ENCODE peak calls at places on chromosomes 3 and 15, in five cellular contexts. One of them, this sample, is unnamed.

GRCh38 chr15:36903922-36904479 is 196.3 kb downstream of the MEIS2 start:
- DNase-seq in HepG2: no peak
- DNase-seq in A549: no peak
- DNase-seq in GM12878: no peak
- DNase-seq in K562: no peak
- DNase-seq in this sample: no peak

GRCh38 chr3:188584958-188585689 is 431.2 kb downstream of the LPP start:
- DNase-seq in HepG2: no peak
- DNase-seq in A549: no peak
- DNase-seq in GM12878: no peak
- DNase-seq in K562: no peak
- DNase-seq in this sample: no peak

GRCh38 chr3:14253022-14253761 is 74.6 kb downstream of the LSM3 start:
- DNase-seq in HepG2: peak
- DNase-seq in A549: no peak
- DNase-seq in GM12878: no peak
- DNase-seq in K562: no peak
- DNase-seq in this sample: no peak

GRCh38 chr3:28322464-28322863 is 26.1 kb upstream of the ZCWPW2 start:
- DNase-seq in HepG2: no peak
- DNase-seq in A549: no peak
- DNase-seq in GM12878: no peak
- DNase-seq in K562: no peak
- DNase-seq in this sample: no peak

GRCh38 chr3:178419078-178419477 is 117.2 kb upstream of the KCNMB2 start:
- DNase-seq in HepG2: no peak
- DNase-seq in A549: peak
- DNase-seq in GM12878: no peak
- DNase-seq in K562: no peak
- DNase-seq in this sample: no peak

GRCh38 chr15:80932989-80933388 is 56.6 kb downstream of the MESD start:
- DNase-seq in HepG2: no peak
- DNase-seq in A549: no peak
- DNase-seq in GM12878: no peak
- DNase-seq in K562: no peak
- DNase-seq in this sample: no peak

GRCh38 chr15:82805994-82806406 is at the start of gene FSD2:
- DNase-seq in HepG2: no peak
- DNase-seq in A549: no peak
- DNase-seq in GM12878: peak
- DNase-seq in K562: no peak
- DNase-seq in this sample: no peak

GRCh38 chr3:177680442-177680821 is 483.1 kb upstream of the TBL1XR1 start:
- DNase-seq in HepG2: no peak
- DNase-seq in A549: no peak
- DNase-seq in GM12878: no peak
- DNase-seq in K562: no peak
- DNase-seq in this sample: no peak

GRCh38 chr15:82137261-82137660 is 91.4 kb upstream of the MEX3B start:
- DNase-seq in HepG2: no peak
- DNase-seq in A549: no peak
- DNase-seq in GM12878: no peak
- DNase-seq in K562: no peak
- DNase-seq in this sample: no peak

GRCh38 chr3:16828815-16829214 is 55.9 kb upstream of the PLCL2 start:
- DNase-seq in HepG2: no peak
- DNase-seq in A549: peak
- DNase-seq in GM12878: no peak
- DNase-seq in K562: peak
- DNase-seq in this sample: no peak

GRCh38 chr15:80940331-80940730 is 49.3 kb downstream of the MESD start:
- DNase-seq in HepG2: no peak
- DNase-seq in A549: no peak
- DNase-seq in GM12878: no peak
- DNase-seq in K562: no peak
- DNase-seq in this sample: no peak

GRCh38 chr15:81285461-81285860 is 38.5 kb downstream of the STARD5 start:
- DNase-seq in HepG2: no peak
- DNase-seq in A549: no peak
- DNase-seq in GM12878: no peak
- DNase-seq in K562: no peak
- DNase-seq in this sample: no peak

GRCh38 chr3:43215138-43215537 is 71.2 kb upstream of the SNRK start:
- DNase-seq in HepG2: no peak
- DNase-seq in A549: no peak
- DNase-seq in GM12878: no peak
- DNase-seq in K562: no peak
- DNase-seq in this sample: no peak

GRCh38 chr15:41116116-41116871 is at the start of gene INO80:
- DNase-seq in HepG2: peak
- DNase-seq in A549: peak
- DNase-seq in GM12878: peak
- DNase-seq in K562: peak
- DNase-seq in this sample: peak

GRCh38 chr3:183662099-183662498 is 26.7 kb downstream of the KLHL24 start:
- DNase-seq in HepG2: no peak
- DNase-seq in A549: no peak
- DNase-seq in GM12878: no peak
- DNase-seq in K562: no peak
- DNase-seq in this sample: no peak

GRCh38 chr3:18008706-18009363 is 266.4 kb upstream of the TBC1D5 start:
- DNase-seq in HepG2: no peak
- DNase-seq in A549: no peak
- DNase-seq in GM12878: no peak
- DNase-seq in K562: no peak
- DNase-seq in this sample: no peak

GRCh38 chr3:52317601-52318000 is 1.5 kb downstream of the DNAH1 start:
- DNase-seq in HepG2: no peak
- DNase-seq in A549: no peak
- DNase-seq in GM12878: no peak
- DNase-seq in K562: peak
- DNase-seq in this sample: peak

GRCh38 chr3:38528457-38528856 is 32.3 kb downstream of the EXOG start:
- DNase-seq in HepG2: peak
- DNase-seq in A549: peak
- DNase-seq in GM12878: no peak
- DNase-seq in K562: no peak
- DNase-seq in this sample: peak

GRCh38 chr3:48565591-48566400 is 2.2 kb upstream of the UCN2 start:
- DNase-seq in HepG2: no peak
- DNase-seq in A549: peak
- DNase-seq in GM12878: no peak
- DNase-seq in K562: no peak
- DNase-seq in this sample: no peak

GRCh38 chr3:85584779-85585356 is 626.1 kb downstream of the CADM2 start:
- DNase-seq in HepG2: no peak
- DNase-seq in A549: no peak
- DNase-seq in GM12878: no peak
- DNase-seq in K562: no peak
- DNase-seq in this sample: no peak

DNA sequence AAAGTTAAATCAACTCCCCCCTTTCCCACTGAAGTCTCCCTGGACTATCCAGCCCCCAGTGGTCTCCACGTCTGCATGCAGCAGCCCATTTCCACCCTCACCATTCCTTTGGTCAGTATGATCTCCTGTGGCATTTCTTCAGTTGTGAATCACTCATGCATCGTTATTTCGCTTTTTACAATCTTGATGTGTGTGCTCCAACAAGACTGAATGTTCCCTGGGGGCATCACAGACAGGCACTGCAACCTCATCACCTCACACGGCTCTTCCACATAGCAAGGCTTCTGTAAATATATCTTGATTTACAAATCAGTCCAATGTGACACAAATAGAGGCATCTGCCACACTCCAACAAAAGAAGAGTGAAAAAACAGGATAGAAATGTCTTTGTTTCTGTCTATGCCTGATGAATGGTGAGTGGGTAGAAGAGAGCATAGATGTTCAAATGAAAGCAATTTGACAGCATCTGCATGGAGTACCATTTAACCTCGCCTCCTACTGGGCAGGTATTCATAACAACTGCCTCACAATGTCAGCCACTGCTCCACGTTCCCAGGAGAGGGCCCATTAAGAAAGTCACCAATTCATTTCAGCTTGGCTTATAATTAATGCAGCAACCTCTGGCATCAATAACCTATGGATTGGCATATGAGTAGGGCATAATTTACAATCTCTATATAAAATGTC is 5.2 kb downstream of the HEG1 start:
- DNase-seq in HepG2: no peak
- DNase-seq in A549: no peak
- DNase-seq in GM12878: no peak
- DNase-seq in K562: no peak
- DNase-seq in this sample: no peak
- TF ChIP-seq CHD2 in HepG2: no peak
- TF ChIP-seq CHD2 in A549: no peak
- TF ChIP-seq CHD2 in GM12878: no peak
- TF ChIP-seq CHD2 in K562: no peak
- TF ChIP-seq CHD2 in this sample: no peak

DNA sequence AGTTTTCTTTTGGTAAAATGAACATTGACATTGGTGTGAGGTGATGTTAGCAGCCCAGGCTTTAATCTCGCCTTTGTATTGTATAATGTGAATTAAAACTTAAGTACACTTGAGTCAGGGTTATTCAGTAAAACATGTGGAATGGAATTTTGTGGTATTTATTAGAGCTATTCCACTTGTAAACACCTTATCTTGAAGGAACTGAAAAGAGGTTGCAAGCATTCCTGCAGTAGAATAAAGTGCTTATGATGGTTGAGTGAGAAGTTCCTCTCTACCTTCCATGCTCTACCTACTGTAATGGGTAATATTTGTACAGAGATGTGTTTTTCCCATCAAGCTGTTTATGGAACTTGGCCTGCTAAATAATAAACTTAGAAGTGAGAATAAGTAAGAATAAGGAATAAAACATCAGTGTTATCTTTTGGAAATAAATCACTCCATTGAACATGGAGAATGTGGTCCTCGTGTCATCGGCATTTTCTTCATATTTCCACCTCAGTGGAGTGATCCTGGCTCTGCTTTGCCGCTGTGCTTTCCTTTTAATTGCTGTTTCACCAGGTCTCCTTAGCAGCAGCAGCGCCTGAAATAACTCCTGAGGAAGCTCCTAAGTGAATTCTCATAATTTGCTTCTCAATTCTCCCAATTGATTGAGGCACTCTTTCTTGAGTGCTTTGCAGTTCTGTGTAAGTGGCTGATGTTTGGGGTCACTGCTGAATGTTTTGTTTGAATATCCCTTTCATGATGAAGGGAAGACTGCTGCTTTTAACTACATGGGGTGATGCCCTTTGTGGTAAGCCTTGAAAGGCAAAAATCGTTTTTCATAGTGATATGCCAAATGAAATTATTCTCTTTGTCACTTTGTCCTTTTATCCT is 36.3 kb downstream of the HMG20A start:
- DNase-seq in HepG2: no peak
- DNase-seq in A549: no peak
- DNase-seq in GM12878: no peak
- DNase-seq in K562: no peak
- DNase-seq in this sample: no peak
- TF ChIP-seq REST in HepG2: no peak
- TF ChIP-seq REST in A549: no peak
- TF ChIP-seq REST in GM12878: no peak
- TF ChIP-seq REST in K562: no peak
- TF ChIP-seq REST in this sample: no peak

GRCh38 chr3:157112536-157112935 is 47.4 kb downstream of the CCNL1 start:
- DNase-seq in HepG2: no peak
- DNase-seq in A549: no peak
- DNase-seq in GM12878: no peak
- DNase-seq in K562: no peak
- DNase-seq in this sample: no peak

GRCh38 chr3:157117875-157118654 is 41.9 kb downstream of the CCNL1 start:
- DNase-seq in HepG2: no peak
- DNase-seq in A549: no peak
- DNase-seq in GM12878: no peak
- DNase-seq in K562: no peak
- DNase-seq in this sample: no peak

GRCh38 chr3:157113832-157114505 is 46.0 kb downstream of the CCNL1 start:
- DNase-seq in HepG2: no peak
- DNase-seq in A549: no peak
- DNase-seq in GM12878: no peak
- DNase-seq in K562: no peak
- DNase-seq in this sample: no peak

GRCh38 chr3:157116017-157116416 is 43.9 kb downstream of the CCNL1 start:
- DNase-seq in HepG2: no peak
- DNase-seq in A549: no peak
- DNase-seq in GM12878: no peak
- DNase-seq in K562: no peak
- DNase-seq in this sample: no peak

DNA sequence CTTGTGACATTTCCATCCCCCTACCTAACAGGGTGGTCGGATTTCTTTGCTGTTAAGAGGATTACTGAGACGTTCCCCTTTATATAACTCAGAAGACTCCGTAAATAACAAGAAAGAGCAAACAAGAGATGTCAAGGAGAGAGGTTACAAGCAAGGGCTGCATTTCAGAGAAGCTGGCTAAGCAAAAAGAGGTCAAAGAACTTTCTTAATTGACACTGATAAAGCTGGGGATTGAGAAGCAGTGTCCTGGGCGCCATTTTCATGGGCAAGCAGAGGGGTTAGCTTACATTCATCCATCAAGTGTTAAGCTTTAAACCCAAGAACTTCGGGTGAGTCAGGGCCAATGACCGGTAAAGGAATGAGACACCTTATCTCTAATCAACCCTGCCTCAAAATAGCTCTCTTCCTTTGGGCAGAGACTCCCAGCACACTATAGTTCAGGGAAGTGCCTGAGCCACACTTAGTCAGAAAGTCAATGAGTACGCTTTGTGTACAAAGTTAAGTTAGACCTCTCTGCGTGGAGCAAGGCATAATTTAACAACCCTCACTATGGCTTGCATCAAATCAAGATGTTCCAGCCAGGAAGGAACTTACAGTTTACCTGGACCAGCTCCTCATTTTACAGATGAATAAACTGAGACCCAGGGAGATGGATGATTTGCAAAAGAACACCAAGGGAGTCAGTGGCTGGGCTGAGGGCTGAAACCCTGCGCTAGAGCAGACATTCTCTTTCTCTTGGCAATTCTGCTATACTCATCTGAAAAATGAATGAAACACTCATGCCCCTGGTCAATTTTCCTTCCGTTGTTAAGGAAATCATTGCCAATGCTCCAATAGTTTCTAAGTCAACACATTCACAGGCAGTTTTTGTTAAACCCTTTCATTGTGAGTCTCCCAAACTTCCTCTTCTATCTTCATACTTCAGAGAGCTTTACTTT is 44.6 kb downstream of the CCNL1 start:
- DNase-seq in HepG2: no peak
- DNase-seq in A549: no peak
- DNase-seq in GM12878: no peak
- DNase-seq in K562: peak
- DNase-seq in this sample: no peak
- TF ChIP-seq CHD2 in HepG2: no peak
- TF ChIP-seq CHD2 in A549: no peak
- TF ChIP-seq CHD2 in GM12878: no peak
- TF ChIP-seq CHD2 in K562: no peak
- TF ChIP-seq CHD2 in this sample: no peak

DNA sequence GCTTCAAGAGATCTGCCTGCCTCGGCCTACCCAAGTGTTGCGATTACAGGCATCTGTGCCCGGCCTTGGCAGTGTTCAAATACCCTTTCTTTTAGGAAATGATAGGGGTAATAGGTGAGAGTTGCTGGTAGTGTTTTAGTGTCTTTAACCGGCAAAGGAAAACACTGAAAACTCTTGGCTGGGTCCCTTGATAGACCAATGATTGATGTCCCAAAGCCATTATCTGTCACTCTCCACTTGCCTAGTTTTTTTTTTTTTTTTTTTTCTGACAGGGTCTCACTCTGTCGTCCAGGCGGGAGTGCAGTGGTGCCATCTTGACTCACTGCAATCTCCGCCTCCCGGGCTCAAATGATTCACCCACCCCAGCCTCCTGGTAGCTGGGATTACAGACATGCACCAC is 19.7 kb downstream of the EBLN2 start:
- DNase-seq in HepG2: no peak
- DNase-seq in A549: no peak
- DNase-seq in GM12878: no peak
- DNase-seq in K562: no peak
- DNase-seq in this sample: no peak
- TF ChIP-seq REST in HepG2: no peak
- TF ChIP-seq REST in A549: no peak
- TF ChIP-seq REST in GM12878: no peak
- TF ChIP-seq REST in K562: no peak
- TF ChIP-seq REST in this sample: no peak

This sample was measured in SK-N-SH.